ENCODE peak calls at places on chromosomes 11 and 22, in six cellular contexts. One of them, this sample, is unnamed.
A peak's percentile ranks its signal among the peaks of the same experiment; 100 is the strongest.

GRCh38 chr11:62443390-62444201 is 24.8 kb downstream of the SCGB1A1 start:
- DNase-seq in colonic mucosa: no peak
- DNase-seq in fibroblast of lung: peak; percentile 43
- DNase-seq in CD8-positive, alpha-beta memory T cell: no peak
- DNase-seq in uterus: peak; percentile 38
- DNase-seq in cardiac muscle cell: no peak
- DNase-seq in this sample: no peak

GRCh38 chr11:60871378-60872061 is 4.2 kb downstream of the ZP1 start:
- DNase-seq in uterus: peak; percentile 14
- DNase-seq in colonic mucosa: no peak
- DNase-seq in CD8-positive, alpha-beta memory T cell: peak; percentile 55
- DNase-seq in cardiac muscle cell: peak; percentile 40
- DNase-seq in fibroblast of lung: peak; percentile 11
- DNase-seq in this sample: no peak

GRCh38 chr11:118046051-118046963 is 30.6 kb upstream of the TMPRSS4 start:
- DNase-seq in cardiac muscle cell: no peak
- DNase-seq in CD8-positive, alpha-beta memory T cell: peak; percentile 73
- DNase-seq in uterus: no peak
- DNase-seq in fibroblast of lung: no peak
- DNase-seq in colonic mucosa: no peak
- DNase-seq in this sample: no peak

GRCh38 chr22:47196493-47196849 is 434.0 kb downstream of the TBC1D22A start:
- DNase-seq in cardiac muscle cell: no peak
- DNase-seq in CD8-positive, alpha-beta memory T cell: no peak
- DNase-seq in uterus: no peak
- DNase-seq in fibroblast of lung: no peak
- DNase-seq in colonic mucosa: no peak
- DNase-seq in this sample: no peak

GRCh38 chr22:46783721-46784120 is 21.3 kb downstream of the TBC1D22A start:
- DNase-seq in CD8-positive, alpha-beta memory T cell: no peak
- DNase-seq in colonic mucosa: no peak
- DNase-seq in fibroblast of lung: no peak
- DNase-seq in cardiac muscle cell: no peak
- DNase-seq in uterus: no peak
- DNase-seq in this sample: no peak

GRCh38 chr22:19287076-19287724 is 4.3 kb downstream of the CLTCL1 start:
- DNase-seq in CD8-positive, alpha-beta memory T cell: no peak
- DNase-seq in uterus: no peak
- DNase-seq in fibroblast of lung: peak; percentile 83
- DNase-seq in colonic mucosa: no peak
- DNase-seq in cardiac muscle cell: no peak
- DNase-seq in this sample: no peak

GRCh38 chr11:99199336-99199735 is 178.6 kb downstream of the CNTN5 start:
- DNase-seq in colonic mucosa: no peak
- DNase-seq in uterus: no peak
- DNase-seq in cardiac muscle cell: no peak
- DNase-seq in fibroblast of lung: peak; percentile 20
- DNase-seq in CD8-positive, alpha-beta memory T cell: no peak
- DNase-seq in this sample: peak; percentile 31

GRCh38 chr11:27514558-27514957 is 8.0 kb upstream of the LIN7C start:
- DNase-seq in fibroblast of lung: peak; percentile 94
- DNase-seq in colonic mucosa: no peak
- DNase-seq in CD8-positive, alpha-beta memory T cell: no peak
- DNase-seq in cardiac muscle cell: no peak
- DNase-seq in uterus: no peak
- DNase-seq in this sample: peak; percentile 41

GRCh38 chr11:122910775-122911174 is 28.2 kb downstream of the JHY start:
- DNase-seq in CD8-positive, alpha-beta memory T cell: no peak
- DNase-seq in colonic mucosa: no peak
- DNase-seq in fibroblast of lung: peak; percentile 29
- DNase-seq in uterus: no peak
- DNase-seq in cardiac muscle cell: peak; percentile 28
- DNase-seq in this sample: peak; percentile 45

GRCh38 chr22:45550891-45551290 is 48.2 kb downstream of the FBLN1 start:
- DNase-seq in fibroblast of lung: no peak
- DNase-seq in colonic mucosa: no peak
- DNase-seq in uterus: no peak
- DNase-seq in cardiac muscle cell: no peak
- DNase-seq in CD8-positive, alpha-beta memory T cell: no peak
- DNase-seq in this sample: no peak

GRCh38 chr22:39471421-39472141 is 14.8 kb downstream of the MGAT3 start:
- DNase-seq in cardiac muscle cell: peak; percentile 46
- DNase-seq in CD8-positive, alpha-beta memory T cell: no peak
- DNase-seq in fibroblast of lung: peak; percentile 42
- DNase-seq in uterus: no peak
- DNase-seq in colonic mucosa: peak; percentile 59
- DNase-seq in this sample: peak; percentile 50

GRCh38 chr11:27462543-27462942 is 10.0 kb downstream of the LGR4 start:
- DNase-seq in fibroblast of lung: no peak
- DNase-seq in colonic mucosa: no peak
- DNase-seq in CD8-positive, alpha-beta memory T cell: no peak
- DNase-seq in uterus: no peak
- DNase-seq in cardiac muscle cell: no peak
- DNase-seq in this sample: no peak

GRCh38 chr11:92267968-92268367 is 43.4 kb downstream of the FAT3 start:
- DNase-seq in CD8-positive, alpha-beta memory T cell: no peak
- DNase-seq in cardiac muscle cell: no peak
- DNase-seq in colonic mucosa: no peak
- DNase-seq in fibroblast of lung: peak; percentile 23
- DNase-seq in uterus: no peak
- DNase-seq in this sample: no peak

GRCh38 chr22:29359469-29359868 is 28.9 kb downstream of the AP1B1 start:
- DNase-seq in fibroblast of lung: peak; percentile 54
- DNase-seq in uterus: peak; percentile 66
- DNase-seq in colonic mucosa: peak; percentile 59
- DNase-seq in CD8-positive, alpha-beta memory T cell: no peak
- DNase-seq in cardiac muscle cell: peak; percentile 89
- DNase-seq in this sample: peak; percentile 25

GRCh38 chr11:10659339-10660216 is 34.0 kb downstream of the IRAG1 start:
- DNase-seq in CD8-positive, alpha-beta memory T cell: no peak
- DNase-seq in cardiac muscle cell: no peak
- DNase-seq in uterus: peak; percentile 84
- DNase-seq in fibroblast of lung: peak; percentile 94
- DNase-seq in colonic mucosa: no peak
- DNase-seq in this sample: peak; percentile 63

GRCh38 chr11:64119748-64120147 is 46.2 kb downstream of the MACROD1 start:
- DNase-seq in uterus: no peak
- DNase-seq in CD8-positive, alpha-beta memory T cell: no peak
- DNase-seq in fibroblast of lung: no peak
- DNase-seq in colonic mucosa: no peak
- DNase-seq in cardiac muscle cell: no peak
- DNase-seq in this sample: no peak

GRCh38 chr11:30960387-30960992 is 374.3 kb upstream of the MPPED2 start:
- DNase-seq in CD8-positive, alpha-beta memory T cell: no peak
- DNase-seq in fibroblast of lung: peak; percentile 49
- DNase-seq in cardiac muscle cell: peak; percentile 61
- DNase-seq in colonic mucosa: no peak
- DNase-seq in uterus: no peak
- DNase-seq in this sample: peak; percentile 86

GRCh38 chr11:121672630-121673487 is 220.1 kb upstream of the SORL1-AS1 start:
- DNase-seq in cardiac muscle cell: peak; percentile 19
- DNase-seq in colonic mucosa: no peak
- DNase-seq in CD8-positive, alpha-beta memory T cell: no peak
- DNase-seq in uterus: no peak
- DNase-seq in fibroblast of lung: peak; percentile 18
- DNase-seq in this sample: no peak

GRCh38 chr11:78759067-78759466 is 184.4 kb upstream of the NARS2 start:
- DNase-seq in cardiac muscle cell: no peak
- DNase-seq in fibroblast of lung: no peak
- DNase-seq in colonic mucosa: no peak
- DNase-seq in CD8-positive, alpha-beta memory T cell: no peak
- DNase-seq in uterus: no peak
- DNase-seq in this sample: no peak

GRCh38 chr22:35835998-35836691 is 118.5 kb downstream of the APOL5 start:
- DNase-seq in CD8-positive, alpha-beta memory T cell: no peak
- DNase-seq in cardiac muscle cell: peak; percentile 57
- DNase-seq in fibroblast of lung: peak; percentile 93
- DNase-seq in uterus: peak; percentile 74
- DNase-seq in colonic mucosa: peak; percentile 76
- DNase-seq in this sample: peak; percentile 71

GRCh38 chr11:15968461-15969130 is 387.8 kb downstream of the SOX6 start:
- DNase-seq in fibroblast of lung: no peak
- DNase-seq in cardiac muscle cell: no peak
- DNase-seq in uterus: no peak
- DNase-seq in CD8-positive, alpha-beta memory T cell: no peak
- DNase-seq in colonic mucosa: peak; percentile 20
- DNase-seq in this sample: peak; percentile 10

GRCh38 chr11:72789493-72790131 is 4.2 kb downstream of the STARD10 start:
- DNase-seq in fibroblast of lung: peak; percentile 72
- DNase-seq in CD8-positive, alpha-beta memory T cell: no peak
- DNase-seq in cardiac muscle cell: peak; percentile 46
- DNase-seq in uterus: peak; percentile 70
- DNase-seq in colonic mucosa: no peak
- DNase-seq in this sample: no peak

GRCh38 chr11:86671386-86672006 is 920 bp downstream of the ME3 start:
- DNase-seq in CD8-positive, alpha-beta memory T cell: no peak
- DNase-seq in cardiac muscle cell: no peak
- DNase-seq in colonic mucosa: peak; percentile 88
- DNase-seq in uterus: peak; percentile 85
- DNase-seq in fibroblast of lung: no peak
- DNase-seq in this sample: peak; percentile 63

GRCh38 chr22:34804588-34804987 is 261.4 kb upstream of the ISX start:
- DNase-seq in cardiac muscle cell: peak; percentile 53
- DNase-seq in uterus: no peak
- DNase-seq in colonic mucosa: no peak
- DNase-seq in CD8-positive, alpha-beta memory T cell: no peak
- DNase-seq in fibroblast of lung: no peak
- DNase-seq in this sample: peak; percentile 25

GRCh38 chr22:46051646-46052045 is 74.7 kb upstream of the WNT7B start:
- DNase-seq in CD8-positive, alpha-beta memory T cell: peak; percentile 29
- DNase-seq in cardiac muscle cell: no peak
- DNase-seq in fibroblast of lung: no peak
- DNase-seq in uterus: peak; percentile 23
- DNase-seq in colonic mucosa: no peak
- DNase-seq in this sample: no peak

GRCh38 chr11:73203322-73203721 is 14.8 kb upstream of the P2RY2 start:
- DNase-seq in fibroblast of lung: no peak
- DNase-seq in colonic mucosa: no peak
- DNase-seq in CD8-positive, alpha-beta memory T cell: no peak
- DNase-seq in uterus: no peak
- DNase-seq in cardiac muscle cell: no peak
- DNase-seq in this sample: no peak

GRCh38 chr11:103294516-103294915 is 185.3 kb downstream of the DYNC2H1 start:
- DNase-seq in fibroblast of lung: no peak
- DNase-seq in uterus: no peak
- DNase-seq in CD8-positive, alpha-beta memory T cell: no peak
- DNase-seq in colonic mucosa: no peak
- DNase-seq in cardiac muscle cell: no peak
- DNase-seq in this sample: no peak

GRCh38 chr11:86172894-86173293 is 71.7 kb upstream of the EED start:
- DNase-seq in cardiac muscle cell: no peak
- DNase-seq in colonic mucosa: no peak
- DNase-seq in fibroblast of lung: peak; percentile 90
- DNase-seq in CD8-positive, alpha-beta memory T cell: no peak
- DNase-seq in uterus: no peak
- DNase-seq in this sample: no peak

GRCh38 chr22:48596111-48596860 is 1231.4 kb downstream of the BRD1 start:
- DNase-seq in uterus: no peak
- DNase-seq in fibroblast of lung: no peak
- DNase-seq in colonic mucosa: no peak
- DNase-seq in CD8-positive, alpha-beta memory T cell: no peak
- DNase-seq in cardiac muscle cell: no peak
- DNase-seq in this sample: no peak
- H3K4me3 ChIP-seq in uterus: no peak overlapping the region
- H3K4me3 ChIP-seq in fibroblast of lung: no peak overlapping the region
- H3K4me3 ChIP-seq in colonic mucosa: no peak overlapping the region
- H3K4me3 ChIP-seq in CD8-positive, alpha-beta memory T cell: no peak overlapping the region
- H3K4me3 ChIP-seq in cardiac muscle cell: no peak overlapping the region
- H3K4me3 ChIP-seq in this sample: no peak overlapping the region

GRCh38 chr11:70073188-70073817 is 4.8 kb upstream of the ANO1 start:
- DNase-seq in uterus: peak; percentile 1
- DNase-seq in fibroblast of lung: peak; percentile 61
- DNase-seq in colonic mucosa: no peak
- DNase-seq in cardiac muscle cell: no peak
- DNase-seq in CD8-positive, alpha-beta memory T cell: no peak
- DNase-seq in this sample: peak; percentile 28
- H3K27me3 ChIP-seq in uterus: no peaks in the 10 kb centered on the region
- H3K27me3 ChIP-seq in fibroblast of lung: peaks cover 13% of the 10 kb centered on the region
- H3K27me3 ChIP-seq in colonic mucosa: peaks cover 14% of the 10 kb centered on the region
- H3K27me3 ChIP-seq in cardiac muscle cell: peaks cover 76% of the 10 kb centered on the region
- H3K27me3 ChIP-seq in CD8-positive, alpha-beta memory T cell: peaks cover 3% of the 10 kb centered on the region
- H3K27me3 ChIP-seq in this sample: peaks cover 59% of the 10 kb centered on the region

GRCh38 chr11:69002101-69002742 is 10.8 kb downstream of the MRGPRF start:
- DNase-seq in cardiac muscle cell: no peak
- DNase-seq in uterus: peak; percentile 58
- DNase-seq in CD8-positive, alpha-beta memory T cell: no peak
- DNase-seq in fibroblast of lung: no peak
- DNase-seq in colonic mucosa: peak; percentile 16
- DNase-seq in this sample: no peak

GRCh38 chr11:69002743-69003231 is 10.3 kb downstream of the MRGPRF start:
- DNase-seq in cardiac muscle cell: no peak
- DNase-seq in fibroblast of lung: no peak
- DNase-seq in colonic mucosa: peak; percentile 15
- DNase-seq in CD8-positive, alpha-beta memory T cell: no peak
- DNase-seq in uterus: peak; percentile 32
- DNase-seq in this sample: no peak

GRCh38 chr11:69000831-69001245 is 12.2 kb downstream of the MRGPRF start:
- DNase-seq in colonic mucosa: peak; percentile 30
- DNase-seq in uterus: peak; percentile 87
- DNase-seq in CD8-positive, alpha-beta memory T cell: no peak
- DNase-seq in fibroblast of lung: peak; percentile 84
- DNase-seq in cardiac muscle cell: no peak
- DNase-seq in this sample: peak; percentile 72

GRCh38 chr11:69000391-69000790 is 12.7 kb downstream of the MRGPRF start:
- DNase-seq in cardiac muscle cell: no peak
- DNase-seq in colonic mucosa: no peak
- DNase-seq in fibroblast of lung: no peak
- DNase-seq in uterus: no peak
- DNase-seq in CD8-positive, alpha-beta memory T cell: no peak
- DNase-seq in this sample: no peak

GRCh38 chr11:69001301-69002081 is 11.6 kb downstream of the MRGPRF start:
- DNase-seq in CD8-positive, alpha-beta memory T cell: no peak
- DNase-seq in colonic mucosa: no peak
- DNase-seq in cardiac muscle cell: no peak
- DNase-seq in uterus: peak; percentile 57
- DNase-seq in fibroblast of lung: no peak
- DNase-seq in this sample: no peak
- H3K4me1 ChIP-seq in CD8-positive, alpha-beta memory T cell: no peaks in the 10 kb centered on the region
- H3K4me1 ChIP-seq in colonic mucosa: no peaks in the 10 kb centered on the region
- H3K4me1 ChIP-seq in cardiac muscle cell: peaks cover 15% of the 10 kb centered on the region
- H3K4me1 ChIP-seq in uterus: peaks cover 20% of the 10 kb centered on the region
- H3K4me1 ChIP-seq in fibroblast of lung: peaks cover 24% of the 10 kb centered on the region
- H3K4me1 ChIP-seq in this sample: peaks cover 3% of the 10 kb centered on the region

DNA sequence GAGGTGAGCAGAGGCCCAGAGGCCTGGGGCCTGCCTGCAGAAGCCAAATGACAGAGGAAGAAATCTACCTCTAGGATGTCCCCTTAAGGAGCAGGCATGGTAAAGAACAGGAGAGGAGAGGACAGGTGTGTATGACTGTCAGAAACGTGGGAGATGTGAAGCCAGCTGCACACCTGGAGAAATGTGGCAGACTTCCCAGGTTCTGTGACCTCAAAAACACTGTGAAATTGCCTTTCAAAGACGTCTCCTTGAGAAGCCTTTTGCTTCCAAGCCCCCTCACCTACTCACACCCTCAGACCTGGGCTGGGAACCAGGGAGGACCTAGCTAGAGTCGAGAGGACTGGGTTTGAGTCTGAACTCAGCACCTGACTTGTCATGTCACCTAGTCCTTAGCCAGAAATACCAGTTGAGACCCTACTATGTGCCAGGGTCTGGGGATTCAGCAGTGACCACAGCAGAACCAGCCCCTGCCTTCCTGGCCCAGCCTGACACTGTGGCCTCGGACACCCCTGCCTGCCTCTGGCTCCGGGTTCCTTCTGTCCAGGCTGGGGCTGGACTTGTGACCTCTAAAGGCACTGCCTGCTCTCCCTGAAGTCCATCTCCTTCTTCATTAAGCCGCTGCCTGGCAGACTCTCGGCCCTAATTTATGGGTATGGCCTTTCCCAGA is 5.6 kb downstream of the TPBGL start:
- DNase-seq in cardiac muscle cell: no peak
- DNase-seq in fibroblast of lung: no peak
- DNase-seq in uterus: no peak
- DNase-seq in CD8-positive, alpha-beta memory T cell: no peak
- DNase-seq in colonic mucosa: no peak
- DNase-seq in this sample: no peak
- H3K4me3 ChIP-seq in cardiac muscle cell: no peak overlapping the region
- H3K4me3 ChIP-seq in fibroblast of lung: no peak overlapping the region
- H3K4me3 ChIP-seq in uterus: no peak overlapping the region
- H3K4me3 ChIP-seq in CD8-positive, alpha-beta memory T cell: no peak overlapping the region
- H3K4me3 ChIP-seq in colonic mucosa: no peak overlapping the region
- H3K4me3 ChIP-seq in this sample: no peak overlapping the region

This sample was measured in A673.